ENCODE peak calls at places on chromosomes 5 and 9, in four cellular contexts. X is cardiac muscle cell, U is fibroblast of the aortic adventitia, B is GM10248. P is an unnamed sample.

GRCh38 chr5:150615141-150615699 is 25.2 kb upstream of the SYNPO start:
- DNase-seq in X (peak), U (peak), B (no peak), P (peak)

GRCh38 chr9:72880821-72881220 is 72.0 kb downstream of the ALDH1A1 start:
- DNase-seq in X (no peak), U (no peak), B (no peak), P (no peak)

GRCh38 chr5:136062563-136063274 is 33.9 kb downstream of the TGFBI start:
- DNase-seq in X (peak), U (peak), B (peak), P (no peak)

GRCh38 chr5:133580618-133581017 is 31.7 kb downstream of the FSTL4 start:
- DNase-seq in X (no peak), U (no peak), B (no peak), P (no peak)

GRCh38 chr5:125176005-125176390 is 429.6 kb upstream of the ZNF608 start:
- DNase-seq in X (no peak), U (no peak), B (no peak), P (no peak)

GRCh38 chr5:169801324-169801777 is 164.3 kb downstream of the DOCK2 start:
- DNase-seq in X (peak), U (peak), B (no peak), P (peak)

GRCh38 chr5:80251636-80252035 is 4.2 kb downstream of the SERINC5 start:
- DNase-seq in X (peak), U (no peak), B (no peak), P (no peak)

GRCh38 chr5:15790446-15791005 is 290.5 kb downstream of the FBXL7 start:
- DNase-seq in X (no peak), U (no peak), B (no peak), P (no peak)

GRCh38 chr5:112795342-112795741 is 57.7 kb downstream of the APC start:
- DNase-seq in X (no peak), U (no peak), B (no peak), P (no peak)

GRCh38 chr9:85987236-85987635 is 46.3 kb downstream of the NAA35 start:
- DNase-seq in X (no peak), U (peak), B (no peak), P (no peak)

GRCh38 chr9:114275246-114275994 is 47.5 kb upstream of the ORM1 start:
- DNase-seq in X (no peak), U (peak), B (no peak), P (no peak)

GRCh38 chr9:5509573-5509972 is 758 bp upstream of the PDCD1LG2 start:
- DNase-seq in X (peak), U (peak), B (no peak), P (peak)

GRCh38 chr5:84383816-84384603 is 670 bp downstream of the EDIL3 start:
- DNase-seq in X (peak), U (peak), B (peak), P (peak)

GRCh38 chr9:115146581-115147021 is 28.6 kb upstream of the TNC start:
- DNase-seq in X (peak), U (peak), B (no peak), P (peak)

GRCh38 chr5:170357853-170358497 is 31.2 kb downstream of the KCNMB1 start:
- DNase-seq in X (no peak), U (no peak), B (no peak), P (no peak)

GRCh38 chr9:16671591-16672137 is 198.8 kb downstream of the BNC2 start:
- DNase-seq in X (peak), U (peak), B (no peak), P (peak)

GRCh38 chr5:93579561-93580386 is 1.2 kb downstream of the NR2F1-AS1 start:
- DNase-seq in X (peak), U (peak), B (peak), P (peak)

GRCh38 chr5:79878721-79879336 is 112.2 kb downstream of the MTX3 start:
- DNase-seq in X (no peak), U (no peak), B (peak), P (no peak)

GRCh38 chr9:82148849-82149544 is 160.4 kb downstream of the SPATA31D1 start:
- DNase-seq in X (peak), U (peak), B (no peak), P (peak)

GRCh38 chr5:136198453-136198852 is 5.5 kb upstream of the SMIM32 start:
- DNase-seq in X (no peak), U (no peak), B (peak), P (no peak)

GRCh38 chr9:21611896-21612295 is 129.8 kb upstream of the IFNE start:
- DNase-seq in X (no peak), U (no peak), B (no peak), P (no peak)

GRCh38 chr9:97895695-97896332 is 26.5 kb downstream of the TRMO start:
- DNase-seq in X (peak), U (peak), B (no peak), P (no peak)

GRCh38 chr5:57324159-57324558 is 150.3 kb downstream of the GPBP1 start:
- DNase-seq in X (no peak), U (no peak), B (no peak), P (no peak)

GRCh38 chr5:128154943-128155342 is 71.4 kb downstream of the SLC12A2 start:
- DNase-seq in X (peak), U (peak), B (no peak), P (no peak)

GRCh38 chr9:22141906-22142305 is 132.8 kb upstream of the CDKN2B start:
- DNase-seq in X (peak), U (peak), B (no peak), P (peak)

DNA sequence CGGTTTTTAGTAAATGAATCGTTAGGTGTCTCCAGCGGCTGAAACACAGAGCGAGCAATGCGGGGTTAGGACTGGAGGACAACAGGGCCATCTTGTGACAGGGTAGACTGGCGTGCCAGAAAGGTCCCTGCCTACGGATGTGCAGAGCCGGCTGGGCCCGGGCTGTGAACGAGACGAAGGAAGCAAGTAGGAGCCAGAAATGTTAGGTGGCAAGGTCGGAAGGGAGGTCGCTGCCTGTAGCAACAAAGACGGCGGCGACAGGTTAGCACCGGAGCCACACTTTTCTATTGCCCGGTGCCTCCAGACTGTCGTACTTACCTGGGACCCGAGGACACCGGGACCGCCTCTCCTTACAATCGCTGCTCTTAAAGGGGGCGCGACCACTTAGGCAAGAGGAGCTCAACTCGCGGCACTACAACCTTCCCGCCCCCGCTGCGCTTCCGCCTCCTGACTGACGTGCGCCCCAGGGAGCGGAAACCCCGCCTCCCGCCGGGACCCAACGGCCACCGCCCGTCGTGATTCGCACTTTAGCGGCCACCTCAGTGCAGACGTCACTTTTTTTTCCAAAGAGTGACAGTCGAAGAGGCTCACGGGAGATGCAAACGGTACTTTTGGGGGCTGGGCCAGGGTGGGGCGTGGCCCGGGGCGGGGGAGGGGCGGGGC is at the start of gene INIP:
- DNase-seq in X (peak), U (peak), B (peak), P (peak)
- TF ChIP-seq CTCF in X (no peak), U (no peak), B (peak), P (no peak)

DNA sequence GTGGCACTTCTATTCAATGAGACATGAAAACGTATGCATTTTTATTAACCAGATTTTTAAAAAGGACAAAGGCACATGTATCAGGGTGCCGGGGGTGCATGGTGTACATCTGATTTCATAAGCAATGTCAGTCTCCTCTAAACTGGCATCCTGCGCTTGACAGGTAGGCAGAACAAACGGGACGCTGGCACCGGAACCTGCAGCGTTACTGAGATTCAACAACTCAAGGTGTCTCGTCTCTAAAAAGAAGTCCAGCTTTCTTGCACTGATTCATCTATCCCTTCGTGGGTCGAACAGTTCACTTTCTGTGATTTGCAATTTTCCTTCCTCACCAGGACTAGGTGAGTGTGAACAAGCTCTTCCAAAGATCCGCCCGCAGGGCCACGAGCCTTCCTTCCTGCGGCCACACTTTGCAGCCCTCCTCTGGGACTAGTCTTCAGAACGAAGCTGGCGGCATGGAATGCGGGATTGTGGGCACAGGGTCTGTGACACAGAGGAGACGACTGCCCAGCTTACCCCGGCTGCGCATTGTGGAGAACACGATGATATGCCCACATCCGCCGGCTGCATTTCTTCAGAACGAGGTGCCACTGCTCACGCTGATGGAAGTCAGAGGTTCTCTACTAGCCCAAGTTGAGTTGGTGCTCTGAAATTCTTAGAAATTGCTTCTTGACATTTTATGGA is 7.2 kb downstream of the SLC6A3 start:
- DNase-seq in X (no peak), U (no peak), B (no peak), P (no peak)
- TF ChIP-seq CTCF in X (no peak), U (no peak), B (no peak), P (no peak)

DNA sequence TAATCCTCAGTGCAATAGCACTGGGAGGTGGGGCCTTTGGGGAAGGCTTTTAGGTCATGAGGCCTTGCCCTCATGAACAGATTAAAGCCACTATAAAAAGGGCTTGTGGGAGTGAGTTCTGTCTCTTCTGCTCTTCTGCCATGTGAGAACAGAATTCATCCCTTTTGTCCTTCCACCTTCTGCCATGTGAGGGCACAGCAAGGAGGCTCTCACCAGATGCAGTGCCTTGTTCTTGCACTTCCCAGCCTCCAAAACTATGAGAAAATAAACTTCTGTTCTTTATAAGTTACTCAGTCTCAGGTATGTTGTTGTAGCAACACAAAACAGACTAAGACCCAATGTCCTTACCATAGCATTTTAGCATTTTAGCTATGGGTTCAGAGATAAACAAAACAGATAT is 81.7 kb upstream of the CPLX2 start:
- DNase-seq in X (no peak), U (no peak), B (no peak), P (no peak)
- TF ChIP-seq CTCF in X (no peak), U (no peak), B (no peak), P (no peak)

DNA sequence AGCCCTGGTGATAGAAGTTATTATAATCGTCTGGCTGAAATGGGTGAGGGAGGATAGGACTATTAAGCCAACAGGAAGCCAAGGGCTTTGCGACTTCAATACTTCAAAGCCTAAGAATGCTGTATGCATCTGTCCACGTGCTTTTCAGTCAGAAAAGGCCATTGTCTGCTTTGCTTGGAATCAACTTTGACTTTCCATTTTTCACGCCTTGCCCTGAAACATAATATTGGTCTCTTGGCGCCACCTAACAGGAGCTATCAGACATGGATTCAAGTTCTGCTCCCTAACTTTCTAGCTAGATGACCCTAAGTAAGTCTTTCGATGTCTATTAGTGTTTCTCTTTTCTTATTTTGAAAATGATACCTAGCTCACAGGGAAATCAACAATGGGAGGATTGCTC is 572.6 kb downstream of the TLR4 start:
- DNase-seq in X (no peak), U (no peak), B (no peak), P (no peak)
- TF ChIP-seq CTCF in X (no peak), U (no peak), B (no peak), P (no peak)

GRCh38 chr9:101795147-101795546 is 56.7 kb upstream of the GRIN3A start:
- DNase-seq in X (no peak), U (no peak), B (no peak), P (no peak)

GRCh38 chr9:101791533-101791932 is 53.1 kb upstream of the GRIN3A start:
- DNase-seq in X (no peak), U (no peak), B (no peak), P (no peak)

GRCh38 chr9:101796044-101796443 is 57.6 kb upstream of the GRIN3A start:
- DNase-seq in X (no peak), U (no peak), B (no peak), P (no peak)

GRCh38 chr9:101792475-101792874 is 54.0 kb upstream of the GRIN3A start:
- DNase-seq in X (no peak), U (no peak), B (no peak), P (no peak)

GRCh38 chr9:101791938-101792337 is 53.5 kb upstream of the GRIN3A start:
- DNase-seq in X (peak), U (peak), B (no peak), P (peak)
- TF ChIP-seq CTCF in X (no peak), U (no peak), B (peak), P (peak)

GRCh38 chr9:35756743-35757526 is 2.9 kb upstream of the MSMP start:
- DNase-seq in X (peak), U (no peak), B (peak), P (peak)
- TF ChIP-seq CTCF in X (no peak), U (no peak), B (no peak), P (no peak)

GRCh38 chr9:121736147-121736721 is 84.8 kb downstream of the DAB2IP start:
- DNase-seq in X (peak), U (peak), B (no peak), P (peak)

GRCh38 chr9:121734465-121734864 is 83.0 kb downstream of the DAB2IP start:
- DNase-seq in X (no peak), U (no peak), B (no peak), P (peak)

GRCh38 chr9:121736964-121737462 is 85.6 kb downstream of the DAB2IP start:
- DNase-seq in X (no peak), U (no peak), B (no peak), P (no peak)

GRCh38 chr9:121735792-121736130 is 84.3 kb downstream of the DAB2IP start:
- DNase-seq in X (no peak), U (no peak), B (no peak), P (no peak)

DNA sequence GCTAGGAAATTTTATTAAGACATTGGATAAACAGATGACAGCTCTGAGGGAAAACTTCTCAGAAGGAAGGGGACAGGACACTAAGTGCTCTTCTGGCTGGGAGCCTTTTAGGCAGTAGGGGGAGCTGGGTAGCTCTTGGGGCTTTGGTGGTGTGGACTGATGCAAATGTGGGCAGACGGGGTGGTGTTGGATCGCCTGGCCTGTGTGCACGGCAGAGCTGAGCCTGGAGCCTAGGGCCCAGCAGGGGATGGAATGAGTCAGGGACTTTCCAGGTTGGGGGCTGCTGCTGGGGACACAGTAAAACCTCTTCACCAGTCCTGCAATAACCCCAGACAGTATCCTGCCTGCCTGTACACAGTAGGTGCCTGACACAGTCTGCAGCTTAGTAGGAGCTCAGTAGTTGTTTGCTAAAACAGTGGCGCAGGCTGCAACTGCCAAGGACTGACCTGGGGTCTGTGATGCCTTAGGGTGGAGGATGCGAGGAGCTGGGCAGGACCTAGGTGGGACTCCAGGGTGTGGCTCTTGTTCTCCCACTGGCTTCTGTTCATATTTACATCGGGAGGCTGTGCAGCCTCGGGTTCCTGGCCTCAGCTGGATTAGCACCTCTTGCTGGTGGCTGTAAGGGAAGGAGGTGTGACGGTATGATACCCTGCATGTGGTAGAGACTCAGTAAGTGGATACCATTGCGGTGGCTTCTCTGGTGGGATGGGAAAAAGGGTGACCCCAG is 83.8 kb downstream of the DAB2IP start:
- DNase-seq in X (peak), U (peak), B (peak), P (peak)
- TF ChIP-seq CTCF in X (peak), U (peak), B (peak), P (peak)

GRCh38 chr5:37721447-37721871 is 118.4 kb downstream of the GDNF start:
- DNase-seq in X (peak), U (no peak), B (peak), P (peak)

GRCh38 chr5:37725185-37725584 is 114.7 kb downstream of the GDNF start:
- DNase-seq in X (no peak), U (no peak), B (no peak), P (no peak)

GRCh38 chr5:37722236-37723146 is 117.3 kb downstream of the GDNF start:
- DNase-seq in X (peak), U (peak), B (peak), P (peak)

GRCh38 chr5:37724395-37725125 is 115.3 kb downstream of the GDNF start:
- DNase-seq in X (peak), U (no peak), B (no peak), P (peak)

DNA sequence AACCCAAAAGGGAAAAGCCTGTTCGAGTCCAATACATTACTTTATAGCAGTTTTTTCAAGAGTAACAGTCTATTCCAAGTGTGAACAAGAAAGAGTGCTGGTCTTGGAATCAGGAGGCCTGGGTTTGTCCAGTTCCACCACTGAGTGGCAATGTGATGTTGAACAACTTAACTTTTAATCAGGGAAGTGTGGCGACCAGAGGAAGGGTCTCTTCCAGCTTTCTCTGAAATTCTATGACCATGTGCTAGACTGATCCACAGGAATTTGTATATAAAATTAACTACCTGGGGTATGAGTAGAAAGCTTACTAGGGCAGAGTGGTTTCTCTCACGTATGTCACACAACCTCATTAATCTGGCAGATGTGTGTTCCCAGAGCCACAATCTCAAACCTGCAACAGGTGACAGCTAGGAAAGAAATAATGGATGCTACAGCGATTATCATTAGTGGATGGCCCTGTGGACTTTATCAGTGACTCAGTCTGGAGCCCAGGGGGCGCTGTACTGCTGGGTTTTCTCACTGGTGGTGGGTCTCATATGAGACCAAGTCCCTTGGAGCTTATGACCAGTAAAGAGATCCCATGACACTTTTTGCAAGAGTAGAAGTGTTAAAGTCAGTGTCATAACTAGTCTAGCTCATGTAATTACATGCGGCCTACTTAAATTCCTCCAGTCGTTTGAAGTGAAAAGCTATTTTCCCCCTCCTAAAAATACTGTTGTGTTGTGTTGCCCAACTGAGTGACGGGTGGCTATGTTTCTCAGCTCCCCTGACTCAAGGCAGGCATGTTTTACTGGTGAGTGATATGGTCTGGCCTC is 116.5 kb downstream of the GDNF start:
- DNase-seq in X (peak), U (no peak), B (no peak), P (peak)
- TF ChIP-seq CTCF in X (peak), U (peak), B (peak), P (peak)